ENCODE peak calls at places on chromosomes 3 and 15, in five cellular contexts. One of them, this sample, is unnamed.

GRCh38 chr15:59296181-59296617 is 76.5 kb downstream of the MYO1E start:
- DNase-seq in fibroblast of the conjunctiva: peak
- DNase-seq in activated CD8-positive, alpha-beta memory T cell treated with anti-CD3 and anti-CD28 coated beads for 24 hours: no peak
- DNase-seq in cardiac muscle cell: peak
- DNase-seq in stomach: no peak
- DNase-seq in this sample: no peak

GRCh38 chr3:16012086-16012485 is 162.4 kb upstream of the GALNT15 start:
- DNase-seq in fibroblast of the conjunctiva: no peak
- DNase-seq in stomach: no peak
- DNase-seq in cardiac muscle cell: no peak
- DNase-seq in activated CD8-positive, alpha-beta memory T cell treated with anti-CD3 and anti-CD28 coated beads for 24 hours: no peak
- DNase-seq in this sample: no peak

GRCh38 chr15:64092864-64093626 is 593 bp downstream of the CIAO2A start:
- DNase-seq in cardiac muscle cell: peak
- DNase-seq in stomach: peak
- DNase-seq in activated CD8-positive, alpha-beta memory T cell treated with anti-CD3 and anti-CD28 coated beads for 24 hours: peak
- DNase-seq in fibroblast of the conjunctiva: no peak
- DNase-seq in this sample: peak

GRCh38 chr3:127373701-127374625 is 86.1 kb upstream of the PRR20G start:
- DNase-seq in activated CD8-positive, alpha-beta memory T cell treated with anti-CD3 and anti-CD28 coated beads for 24 hours: no peak
- DNase-seq in cardiac muscle cell: peak
- DNase-seq in fibroblast of the conjunctiva: no peak
- DNase-seq in stomach: peak
- DNase-seq in this sample: no peak

GRCh38 chr3:37221407-37221806 is 47.0 kb upstream of the LRRFIP2 start:
- DNase-seq in cardiac muscle cell: peak
- DNase-seq in activated CD8-positive, alpha-beta memory T cell treated with anti-CD3 and anti-CD28 coated beads for 24 hours: peak
- DNase-seq in stomach: no peak
- DNase-seq in fibroblast of the conjunctiva: no peak
- DNase-seq in this sample: no peak

GRCh38 chr3:115788921-115789470 is 165.7 kb downstream of the GAP43 start:
- DNase-seq in stomach: no peak
- DNase-seq in fibroblast of the conjunctiva: peak
- DNase-seq in activated CD8-positive, alpha-beta memory T cell treated with anti-CD3 and anti-CD28 coated beads for 24 hours: no peak
- DNase-seq in cardiac muscle cell: peak
- DNase-seq in this sample: no peak

GRCh38 chr3:11591006-11591360 is 52.7 kb downstream of the VGLL4 start:
- DNase-seq in activated CD8-positive, alpha-beta memory T cell treated with anti-CD3 and anti-CD28 coated beads for 24 hours: no peak
- DNase-seq in stomach: no peak
- DNase-seq in fibroblast of the conjunctiva: no peak
- DNase-seq in cardiac muscle cell: peak
- DNase-seq in this sample: no peak

GRCh38 chr3:32835943-32836342 is 18.1 kb downstream of the TRIM71 start:
- DNase-seq in stomach: no peak
- DNase-seq in cardiac muscle cell: no peak
- DNase-seq in fibroblast of the conjunctiva: no peak
- DNase-seq in activated CD8-positive, alpha-beta memory T cell treated with anti-CD3 and anti-CD28 coated beads for 24 hours: no peak
- DNase-seq in this sample: no peak

GRCh38 chr15:74378853-74379252 is 11.4 kb upstream of the CYP11A1 start:
- DNase-seq in fibroblast of the conjunctiva: no peak
- DNase-seq in cardiac muscle cell: peak
- DNase-seq in activated CD8-positive, alpha-beta memory T cell treated with anti-CD3 and anti-CD28 coated beads for 24 hours: no peak
- DNase-seq in stomach: no peak
- DNase-seq in this sample: no peak

GRCh38 chr3:188042466-188042865 is 111.5 kb upstream of the LPP start:
- DNase-seq in cardiac muscle cell: no peak
- DNase-seq in fibroblast of the conjunctiva: no peak
- DNase-seq in activated CD8-positive, alpha-beta memory T cell treated with anti-CD3 and anti-CD28 coated beads for 24 hours: no peak
- DNase-seq in stomach: no peak
- DNase-seq in this sample: no peak

GRCh38 chr3:47482411-47482810 is 6.7 kb upstream of the SCAP start:
- DNase-seq in fibroblast of the conjunctiva: no peak
- DNase-seq in stomach: no peak
- DNase-seq in cardiac muscle cell: no peak
- DNase-seq in activated CD8-positive, alpha-beta memory T cell treated with anti-CD3 and anti-CD28 coated beads for 24 hours: no peak
- DNase-seq in this sample: no peak

GRCh38 chr15:26200427-26200826 is 337.3 kb upstream of the ATP10A start:
- DNase-seq in cardiac muscle cell: no peak
- DNase-seq in stomach: no peak
- DNase-seq in activated CD8-positive, alpha-beta memory T cell treated with anti-CD3 and anti-CD28 coated beads for 24 hours: no peak
- DNase-seq in fibroblast of the conjunctiva: no peak
- DNase-seq in this sample: no peak

GRCh38 chr3:134397755-134398154 is 23.5 kb upstream of the AMOTL2 start:
- DNase-seq in cardiac muscle cell: no peak
- DNase-seq in stomach: no peak
- DNase-seq in fibroblast of the conjunctiva: no peak
- DNase-seq in activated CD8-positive, alpha-beta memory T cell treated with anti-CD3 and anti-CD28 coated beads for 24 hours: no peak
- DNase-seq in this sample: no peak

GRCh38 chr15:68789041-68789920 is 31.4 kb downstream of the ANP32A start:
- DNase-seq in fibroblast of the conjunctiva: no peak
- DNase-seq in activated CD8-positive, alpha-beta memory T cell treated with anti-CD3 and anti-CD28 coated beads for 24 hours: peak
- DNase-seq in stomach: peak
- DNase-seq in cardiac muscle cell: no peak
- DNase-seq in this sample: peak

GRCh38 chr3:67418539-67419529 is 235.6 kb downstream of the SUCLG2 start:
- DNase-seq in activated CD8-positive, alpha-beta memory T cell treated with anti-CD3 and anti-CD28 coated beads for 24 hours: no peak
- DNase-seq in fibroblast of the conjunctiva: no peak
- DNase-seq in cardiac muscle cell: peak
- DNase-seq in stomach: no peak
- DNase-seq in this sample: no peak

GRCh38 chr3:5205165-5205941 is 17.8 kb downstream of the EDEM1 start:
- DNase-seq in stomach: no peak
- DNase-seq in activated CD8-positive, alpha-beta memory T cell treated with anti-CD3 and anti-CD28 coated beads for 24 hours: no peak
- DNase-seq in cardiac muscle cell: no peak
- DNase-seq in fibroblast of the conjunctiva: no peak
- DNase-seq in this sample: no peak